ENCODE peak calls at places on chromosomes 12 and 14, in five cellular contexts. One of them, this sample, is unnamed.
A peak's percentile ranks its signal among the peaks of the same experiment; 100 is the strongest.

GRCh38 chr12:85733441-85733840 is 102.8 kb downstream of the RASSF9 start:
- DNase-seq in fibroblast of the aortic adventitia: peak; percentile 53
- DNase-seq in CD8-positive, alpha-beta T cell: no peak
- DNase-seq in cardiac fibroblast: peak; percentile 25
- DNase-seq in psoas muscle: no peak
- DNase-seq in this sample: no peak

GRCh38 chr12:120229583-120230325 is 28.8 kb upstream of the RPLP0 start:
- DNase-seq in psoas muscle: no peak
- DNase-seq in cardiac fibroblast: peak; percentile 57
- DNase-seq in CD8-positive, alpha-beta T cell: no peak
- DNase-seq in fibroblast of the aortic adventitia: peak; percentile 56
- DNase-seq in this sample: no peak

GRCh38 chr12:103901518-103902173 is 28.6 kb upstream of the HSP90B1 start:
- DNase-seq in psoas muscle: no peak
- DNase-seq in fibroblast of the aortic adventitia: no peak
- DNase-seq in cardiac fibroblast: no peak
- DNase-seq in CD8-positive, alpha-beta T cell: peak; percentile 75
- DNase-seq in this sample: no peak

GRCh38 chr12:111444706-111445310 is 39.1 kb downstream of the SH2B3 start:
- DNase-seq in CD8-positive, alpha-beta T cell: peak; percentile 87
- DNase-seq in cardiac fibroblast: no peak
- DNase-seq in fibroblast of the aortic adventitia: peak; percentile 28
- DNase-seq in psoas muscle: peak; percentile 76
- DNase-seq in this sample: no peak

GRCh38 chr12:71755146-71755892 is 656 bp downstream of the RAB21 start:
- DNase-seq in CD8-positive, alpha-beta T cell: peak; percentile 74
- DNase-seq in fibroblast of the aortic adventitia: peak; percentile 68
- DNase-seq in psoas muscle: peak; percentile 75
- DNase-seq in cardiac fibroblast: peak; percentile 79
- DNase-seq in this sample: no peak

GRCh38 chr14:37056473-37056872 is 115.9 kb downstream of the SLC25A21 start:
- DNase-seq in cardiac fibroblast: peak; percentile 58
- DNase-seq in CD8-positive, alpha-beta T cell: no peak
- DNase-seq in fibroblast of the aortic adventitia: peak; percentile 57
- DNase-seq in psoas muscle: no peak
- DNase-seq in this sample: no peak

GRCh38 chr14:23103581-23103980 is 1.2 kb downstream of the CIROP start:
- DNase-seq in cardiac fibroblast: no peak
- DNase-seq in fibroblast of the aortic adventitia: no peak
- DNase-seq in psoas muscle: no peak
- DNase-seq in CD8-positive, alpha-beta T cell: no peak
- DNase-seq in this sample: no peak

GRCh38 chr12:86777335-86777734 is 521.1 kb upstream of the MGAT4C start:
- DNase-seq in fibroblast of the aortic adventitia: peak; percentile 86
- DNase-seq in CD8-positive, alpha-beta T cell: no peak
- DNase-seq in cardiac fibroblast: no peak
- DNase-seq in psoas muscle: no peak
- DNase-seq in this sample: no peak

GRCh38 chr14:79809849-79810612 is 401.3 kb downstream of the DIO2 start:
- DNase-seq in cardiac fibroblast: peak; percentile 45
- DNase-seq in fibroblast of the aortic adventitia: no peak
- DNase-seq in psoas muscle: no peak
- DNase-seq in CD8-positive, alpha-beta T cell: no peak
- DNase-seq in this sample: no peak
- TF ChIP-seq CTCF in cardiac fibroblast: peak; percentile 16
- TF ChIP-seq CTCF in fibroblast of the aortic adventitia: no peak
- TF ChIP-seq CTCF in psoas muscle: peak; percentile 12
- TF ChIP-seq CTCF in CD8-positive, alpha-beta T cell: no peak
- TF ChIP-seq CTCF in this sample: no peak

DNA sequence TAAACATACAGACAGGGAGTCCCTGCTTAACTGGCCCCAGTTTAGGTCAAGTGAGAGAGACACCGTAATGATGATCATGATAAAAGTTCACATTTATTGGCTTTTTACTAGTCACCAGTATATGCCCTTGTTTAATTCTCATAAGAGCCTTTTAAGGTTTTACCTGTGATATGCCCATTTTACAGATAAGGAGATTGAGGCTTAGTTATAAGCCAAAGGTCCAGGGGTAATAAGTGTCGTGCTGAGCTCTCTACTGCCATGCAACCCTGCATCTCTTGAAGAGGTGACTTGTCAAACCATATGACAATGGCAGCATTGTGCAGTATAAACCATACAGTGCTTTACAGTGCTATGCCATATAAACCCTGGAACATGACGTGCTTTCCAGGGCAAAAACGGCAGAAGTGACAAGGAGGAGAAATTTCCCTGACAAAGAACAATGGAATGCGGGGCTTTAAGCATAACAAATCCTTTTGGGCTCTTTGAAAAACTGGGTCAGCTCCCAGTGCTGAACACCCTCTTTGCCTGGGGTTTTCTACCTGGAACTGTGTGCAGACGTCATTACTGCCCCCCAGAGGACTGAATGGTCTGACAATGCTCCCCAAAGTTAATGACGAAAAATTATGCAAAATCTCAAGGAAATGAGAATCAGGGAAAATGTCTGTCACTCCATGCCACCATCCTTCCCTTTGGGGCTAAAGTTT is 59.7 kb upstream of the C14orf132 start:
- DNase-seq in psoas muscle: no peak
- DNase-seq in fibroblast of the aortic adventitia: no peak
- DNase-seq in cardiac fibroblast: no peak
- DNase-seq in CD8-positive, alpha-beta T cell: no peak
- DNase-seq in this sample: no peak
- TF ChIP-seq CTCF in psoas muscle: no peak
- TF ChIP-seq CTCF in fibroblast of the aortic adventitia: no peak
- TF ChIP-seq CTCF in cardiac fibroblast: no peak
- TF ChIP-seq CTCF in CD8-positive, alpha-beta T cell: no peak
- TF ChIP-seq CTCF in this sample: peak; percentile 37

DNA sequence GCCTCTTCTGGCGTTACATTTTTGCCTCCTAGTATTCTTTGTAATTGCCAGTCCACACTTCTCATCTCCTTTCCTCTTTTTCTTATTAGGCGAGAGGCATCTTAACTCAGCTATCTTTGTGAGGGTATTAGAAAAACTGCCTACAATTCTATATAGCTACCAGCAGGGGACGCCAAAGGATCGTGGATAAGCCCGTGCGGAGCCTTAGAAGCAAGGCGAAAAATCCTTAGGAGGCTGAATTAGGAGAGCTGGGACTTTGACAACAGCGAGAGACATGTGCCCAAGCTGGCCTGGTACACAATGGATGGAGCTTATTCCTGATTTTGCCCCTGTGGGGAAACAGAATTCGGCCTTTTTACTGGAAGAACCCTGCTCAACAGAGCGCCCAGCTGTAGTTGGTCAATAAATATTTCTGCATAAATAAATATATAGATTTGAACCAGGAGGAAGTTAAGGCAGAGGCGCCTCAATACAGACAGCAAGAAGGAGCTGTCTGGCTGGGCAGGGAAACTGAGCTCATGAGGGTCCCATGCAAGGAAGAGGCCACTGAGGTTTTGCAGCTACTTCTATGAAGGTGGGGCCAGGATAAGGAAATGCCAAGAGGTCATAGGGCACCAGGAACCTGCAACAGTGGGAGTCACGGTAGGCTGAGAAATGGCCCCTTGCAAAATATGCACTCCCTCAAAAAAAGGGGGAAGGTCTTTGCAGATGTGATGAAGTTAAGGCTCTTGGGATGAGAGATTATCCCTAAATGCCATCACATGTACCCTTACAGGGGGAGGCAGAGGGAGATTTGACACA is 14.6 kb upstream of the RBM19 start:
- DNase-seq in fibroblast of the aortic adventitia: peak; percentile 83
- DNase-seq in psoas muscle: no peak
- DNase-seq in CD8-positive, alpha-beta T cell: no peak
- DNase-seq in cardiac fibroblast: peak; percentile 82
- DNase-seq in this sample: peak; percentile 21
- TF ChIP-seq CTCF in fibroblast of the aortic adventitia: peak; percentile 97
- TF ChIP-seq CTCF in psoas muscle: peak; percentile 75
- TF ChIP-seq CTCF in CD8-positive, alpha-beta T cell: peak; percentile 60
- TF ChIP-seq CTCF in cardiac fibroblast: peak; percentile 95
- TF ChIP-seq CTCF in this sample: peak; percentile 97

DNA sequence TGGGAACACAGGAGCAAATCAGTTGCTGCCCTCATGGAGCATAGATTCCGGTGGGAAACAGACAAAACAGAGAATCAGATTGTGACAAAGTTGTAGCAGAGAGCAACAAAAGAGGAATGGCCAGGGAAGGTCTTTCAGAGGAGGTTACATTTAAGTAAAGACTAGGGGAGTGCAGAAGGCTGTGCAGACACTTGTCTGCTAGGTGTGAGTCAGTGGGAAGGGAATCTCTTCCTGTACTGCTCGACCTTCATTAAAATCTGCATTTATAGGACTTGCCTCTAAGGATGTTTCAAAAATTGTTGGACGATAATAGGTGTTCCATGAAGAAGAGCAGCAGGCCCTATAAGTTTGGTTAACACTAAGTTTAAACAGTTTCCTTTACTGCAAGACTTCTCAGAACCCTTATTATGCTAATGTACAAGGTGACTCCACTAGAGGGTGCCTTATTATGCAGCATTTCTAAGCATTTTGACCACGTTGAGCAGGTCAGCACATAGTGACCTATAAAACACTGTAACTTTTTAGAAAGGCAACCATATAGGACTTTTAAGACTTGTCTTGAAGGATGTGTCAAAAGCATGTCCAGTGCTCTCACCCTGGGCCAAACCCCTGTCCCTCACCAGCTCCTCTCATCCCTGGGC is 91.8 kb upstream of the RIC8B start:
- DNase-seq in fibroblast of the aortic adventitia: peak; percentile 51
- DNase-seq in CD8-positive, alpha-beta T cell: no peak
- DNase-seq in psoas muscle: no peak
- DNase-seq in cardiac fibroblast: peak; percentile 57
- DNase-seq in this sample: no peak
- TF ChIP-seq CTCF in fibroblast of the aortic adventitia: peak; percentile 45
- TF ChIP-seq CTCF in CD8-positive, alpha-beta T cell: no peak
- TF ChIP-seq CTCF in psoas muscle: peak; percentile 9
- TF ChIP-seq CTCF in cardiac fibroblast: peak; percentile 35
- TF ChIP-seq CTCF in this sample: peak; percentile 25

GRCh38 chr14:67882973-67883372 is 63.4 kb downstream of the RAD51B start:
- DNase-seq in psoas muscle: no peak
- DNase-seq in cardiac fibroblast: no peak
- DNase-seq in CD8-positive, alpha-beta T cell: no peak
- DNase-seq in fibroblast of the aortic adventitia: no peak
- DNase-seq in this sample: no peak

GRCh38 chr14:67887478-67887877 is 67.9 kb downstream of the RAD51B start:
- DNase-seq in cardiac fibroblast: no peak
- DNase-seq in fibroblast of the aortic adventitia: no peak
- DNase-seq in CD8-positive, alpha-beta T cell: no peak
- DNase-seq in psoas muscle: no peak
- DNase-seq in this sample: no peak

GRCh38 chr14:67886221-67886620 is 66.6 kb downstream of the RAD51B start:
- DNase-seq in psoas muscle: no peak
- DNase-seq in fibroblast of the aortic adventitia: no peak
- DNase-seq in CD8-positive, alpha-beta T cell: no peak
- DNase-seq in cardiac fibroblast: no peak
- DNase-seq in this sample: no peak

GRCh38 chr14:67881225-67881624 is 61.6 kb downstream of the RAD51B start:
- DNase-seq in cardiac fibroblast: no peak
- DNase-seq in psoas muscle: no peak
- DNase-seq in CD8-positive, alpha-beta T cell: no peak
- DNase-seq in fibroblast of the aortic adventitia: no peak
- DNase-seq in this sample: no peak

DNA sequence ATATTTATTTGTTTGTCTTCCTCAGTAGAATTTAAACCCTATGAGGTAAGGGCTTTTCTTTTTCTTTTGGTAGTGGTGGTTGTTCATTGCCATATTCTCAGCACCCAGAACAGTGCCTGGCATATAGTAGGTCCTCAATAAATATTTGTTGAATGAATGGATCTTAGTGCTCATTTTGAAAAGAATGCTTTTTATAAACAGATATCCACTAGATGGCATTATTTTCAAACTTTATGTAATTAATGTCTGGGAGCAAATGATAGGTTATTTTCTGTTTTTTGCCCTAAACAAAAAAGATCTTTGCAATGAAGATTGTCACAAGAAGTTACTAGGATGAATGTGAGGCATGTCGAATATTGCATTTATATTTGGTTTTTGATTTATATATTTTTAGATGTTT is 64.1 kb downstream of the RAD51B start:
- DNase-seq in fibroblast of the aortic adventitia: peak; percentile 59
- DNase-seq in CD8-positive, alpha-beta T cell: no peak
- DNase-seq in psoas muscle: no peak
- DNase-seq in cardiac fibroblast: peak; percentile 54
- DNase-seq in this sample: no peak
- TF ChIP-seq CTCF in fibroblast of the aortic adventitia: peak; percentile 29
- TF ChIP-seq CTCF in CD8-positive, alpha-beta T cell: no peak
- TF ChIP-seq CTCF in psoas muscle: peak; percentile 42
- TF ChIP-seq CTCF in cardiac fibroblast: peak; percentile 21
- TF ChIP-seq CTCF in this sample: peak; percentile 21